ENCODE peak calls at places on chromosomes 1 and 21, in ten cellular contexts. T is stimulated activated CD4-positive, alpha-beta T cell treated with anti-CD3 and anti-CD28 coated beads, Interleukin-4, amount 100 ng/mL, for 48 hours; O is GM10248; N is head of caudate nucleus; W is fibroblast of lung; S is GM12865; Z is HCT116; V is body of pancreas; G is mesenchymal stem cell; H is HuH-7.5. X is an unnamed sample.

GRCh38 chr1:52426391-52426790 is 22.0 kb downstream of the PRPF38A start:
- DNase-seq in O (no peak), T (no peak), S (no peak), G (peak), V (no peak), H (no peak), N (no peak), Z (no peak), W (peak), X (no peak)

GRCh38 chr1:182120411-182121258 is 59.1 kb upstream of the ZNF648 start:
- DNase-seq in S (no peak), O (no peak), W (peak), T (no peak), N (peak), Z (no peak), H (no peak), G (no peak), V (peak), X (peak)

GRCh38 chr1:13892671-13893325 is 192.8 kb downstream of the PRDM2 start:
- DNase-seq in O (no peak), S (no peak), T (no peak), W (no peak), V (no peak), H (no peak), Z (no peak), G (no peak), N (peak), X (peak)

GRCh38 chr1:60965280-60965854 is 117.0 kb upstream of the NFIA start:
- DNase-seq in O (no peak), Z (no peak), W (no peak), S (no peak), H (no peak), G (no peak), N (no peak), V (no peak), T (no peak), X (no peak)

GRCh38 chr21:38834725-38835124 is 29.0 kb downstream of the ETS2 start:
- DNase-seq in O (no peak), T (no peak), N (no peak), G (no peak), Z (no peak), S (no peak), H (no peak), W (no peak), V (no peak), X (peak)

GRCh38 chr21:44740721-44741120 is 29.3 kb upstream of the TSPEAR start:
- DNase-seq in W (no peak), Z (no peak), S (no peak), G (no peak), O (no peak), T (no peak), H (no peak), V (no peak), N (no peak), X (no peak)

GRCh38 chr1:156104861-156105546 is 9.5 kb upstream of the LMNA start:
- DNase-seq in S (no peak), V (no peak), G (peak), O (no peak), Z (no peak), N (no peak), W (no peak), H (no peak), T (no peak), X (no peak)

GRCh38 chr1:184199036-184199796 is 147.7 kb downstream of the TSEN15 start:
- DNase-seq in G (peak), O (no peak), W (peak), Z (no peak), H (no peak), N (no peak), V (no peak), T (no peak), S (no peak), X (no peak)

GRCh38 chr1:51313961-51314777 is 16.2 kb downstream of the TTC39A start:
- DNase-seq in O (no peak), H (no peak), W (peak), V (peak), Z (no peak), G (peak), N (no peak), S (no peak), T (no peak), X (no peak)

GRCh38 chr1:145955436-145955835 is 2.4 kb downstream of the LIX1L start:
- DNase-seq in N (no peak), S (no peak), G (no peak), O (no peak), W (peak), Z (no peak), H (no peak), T (no peak), V (no peak), X (no peak)

GRCh38 chr21:46120301-46121285 is 22.7 kb downstream of the COL6A2 start:
- DNase-seq in N (no peak), O (no peak), G (no peak), W (no peak), V (peak), Z (no peak), H (no peak), S (no peak), T (no peak), X (no peak)

X was measured in COR-L47.